ENCODE peak calls at places on chromosomes 12 and 14, in nine cellular contexts. P, F, W, C, B, V, Y, T and N are unnamed samples.

GRCh38 chr14:71932229-71932951 is at the start of gene RGS6:
- DNase-seq in F (no peak), Y (no peak), W (peak), T (peak), P (no peak), V (peak), C (peak), B (no peak), N (peak)

GRCh38 chr12:131604859-131605258 is 106.0 kb upstream of the SFSWAP start:
- DNase-seq in T (no peak), Y (no peak), F (no peak), B (no peak), V (no peak), P (no peak), C (no peak), W (no peak), N (no peak)

GRCh38 chr12:52045794-52046199 is 5.4 kb upstream of the NR4A1 start:
- DNase-seq in C (peak), T (no peak), P (no peak), B (no peak), V (no peak), Y (no peak), F (no peak), W (no peak), N (no peak)

GRCh38 chr12:117143008-117143532 is 43.9 kb upstream of the TESC start:
- DNase-seq in W (peak), Y (no peak), C (peak), V (no peak), B (no peak), P (no peak), T (peak), F (no peak), N (no peak)

GRCh38 chr12:28176295-28176694 is 14.0 kb upstream of the CCDC91 start:
- DNase-seq in T (no peak), P (no peak), V (no peak), Y (no peak), W (no peak), B (no peak), C (no peak), F (no peak), N (no peak)

GRCh38 chr12:131928080-131928764 is 854 bp upstream of the PUS1 start:
- DNase-seq in F (no peak), V (no peak), C (peak), W (no peak), T (no peak), B (no peak), P (no peak), Y (no peak), N (no peak)

GRCh38 chr12:45989857-45990467 is 412 bp downstream of the SCAF11 start:
- DNase-seq in Y (peak), W (no peak), B (peak), V (peak), T (peak), C (peak), P (peak), F (peak), N (peak)

GRCh38 chr12:89448951-89449371 is 75.6 kb downstream of the GALNT4 start:
- DNase-seq in W (peak), T (no peak), C (no peak), V (no peak), P (no peak), Y (no peak), F (no peak), B (no peak), N (no peak)

GRCh38 chr12:131487379-131488129 is 223.3 kb upstream of the SFSWAP start:
- DNase-seq in F (no peak), V (no peak), C (no peak), W (peak), Y (peak), B (no peak), P (no peak), T (no peak), N (no peak)

GRCh38 chr14:92986254-92987147 is 63.6 kb downstream of the CHGA start:
- DNase-seq in Y (peak), F (no peak), W (peak), T (no peak), P (no peak), B (no peak), V (no peak), C (no peak), N (no peak)

GRCh38 chr14:75523771-75524171 is 1.5 kb downstream of the BATF start:
- DNase-seq in Y (no peak), B (no peak), F (no peak), V (no peak), P (no peak), W (peak), T (no peak), C (peak), N (no peak)